ENCODE peak calls at places on chromosomes 7 and 10, in six cellular contexts. One of them, this sample, is unnamed.
A peak's percentile ranks its signal among the peaks of the same experiment; 100 is the strongest.

GRCh38 chr10:12073526-12073925 is 4.8 kb downstream of the DHTKD1 start:
- DNase-seq in esophagus squamous epithelium: no peak
- DNase-seq in right lobe of liver: no peak
- DNase-seq in kidney: no peak
- DNase-seq in mammary epithelial cell: no peak
- DNase-seq in thoracic aorta: no peak
- DNase-seq in this sample: no peak

GRCh38 chr7:47594406-47594805 is 12.5 kb upstream of the TNS3 start:
- DNase-seq in esophagus squamous epithelium: no peak
- DNase-seq in right lobe of liver: no peak
- DNase-seq in kidney: no peak
- DNase-seq in mammary epithelial cell: no peak
- DNase-seq in thoracic aorta: no peak
- DNase-seq in this sample: no peak

GRCh38 chr10:100653957-100654834 is 91.2 kb upstream of the PAX2 start:
- DNase-seq in esophagus squamous epithelium: no peak
- DNase-seq in right lobe of liver: no peak
- DNase-seq in kidney: peak; percentile 88
- DNase-seq in mammary epithelial cell: no peak
- DNase-seq in thoracic aorta: no peak
- DNase-seq in this sample: peak; percentile 7

GRCh38 chr10:105188737-105189463 is 547.8 kb downstream of the SORCS3 start:
- DNase-seq in esophagus squamous epithelium: no peak
- DNase-seq in right lobe of liver: no peak
- DNase-seq in kidney: no peak
- DNase-seq in mammary epithelial cell: peak; percentile 83
- DNase-seq in thoracic aorta: no peak
- DNase-seq in this sample: no peak

GRCh38 chr7:55260671-55261385 is 104.3 kb upstream of the LANCL2 start:
- DNase-seq in esophagus squamous epithelium: no peak
- DNase-seq in right lobe of liver: peak; percentile 23
- DNase-seq in kidney: no peak
- DNase-seq in mammary epithelial cell: no peak
- DNase-seq in thoracic aorta: no peak
- DNase-seq in this sample: no peak

GRCh38 chr7:2068693-2069471 is 163.9 kb downstream of the MAD1L1 start:
- DNase-seq in esophagus squamous epithelium: no peak
- DNase-seq in right lobe of liver: no peak
- DNase-seq in kidney: no peak
- DNase-seq in mammary epithelial cell: no peak
- DNase-seq in thoracic aorta: no peak
- DNase-seq in this sample: no peak

GRCh38 chr7:128734777-128735342 is 4.3 kb upstream of the CALU start:
- DNase-seq in esophagus squamous epithelium: no peak
- DNase-seq in right lobe of liver: no peak
- DNase-seq in kidney: no peak
- DNase-seq in mammary epithelial cell: no peak
- DNase-seq in thoracic aorta: no peak
- DNase-seq in this sample: no peak

GRCh38 chr10:78896169-78896931 is 172.4 kb upstream of the ZMIZ1 start:
- DNase-seq in esophagus squamous epithelium: no peak
- DNase-seq in right lobe of liver: peak; percentile 72
- DNase-seq in kidney: no peak
- DNase-seq in mammary epithelial cell: no peak
- DNase-seq in thoracic aorta: no peak
- DNase-seq in this sample: no peak

GRCh38 chr10:124041684-124042445 is 51.5 kb downstream of the CHST15 start:
- DNase-seq in esophagus squamous epithelium: no peak
- DNase-seq in right lobe of liver: no peak
- DNase-seq in kidney: peak; percentile 49
- DNase-seq in mammary epithelial cell: peak; percentile 50
- DNase-seq in thoracic aorta: no peak
- DNase-seq in this sample: no peak

GRCh38 chr7:128408709-128409434 is 910 bp downstream of the IMPDH1 start:
- DNase-seq in esophagus squamous epithelium: no peak
- DNase-seq in right lobe of liver: no peak
- DNase-seq in kidney: peak; percentile 77
- DNase-seq in mammary epithelial cell: no peak
- DNase-seq in thoracic aorta: no peak
- DNase-seq in this sample: no peak

GRCh38 chr10:100934084-100934659 is 21.4 kb downstream of the SLF2 start:
- DNase-seq in esophagus squamous epithelium: no peak
- DNase-seq in right lobe of liver: no peak
- DNase-seq in kidney: no peak
- DNase-seq in mammary epithelial cell: no peak
- DNase-seq in thoracic aorta: no peak
- DNase-seq in this sample: no peak

GRCh38 chr10:13346280-13346819 is 1.7 kb downstream of the SEPHS1 start:
- DNase-seq in esophagus squamous epithelium: no peak
- DNase-seq in right lobe of liver: no peak
- DNase-seq in kidney: no peak
- DNase-seq in mammary epithelial cell: peak; percentile 49
- DNase-seq in thoracic aorta: no peak
- DNase-seq in this sample: peak; percentile 16

GRCh38 chr7:105673367-105674188 is 92.3 kb upstream of the EFCAB10 start:
- DNase-seq in esophagus squamous epithelium: no peak
- DNase-seq in right lobe of liver: peak; percentile 91
- DNase-seq in kidney: no peak
- DNase-seq in mammary epithelial cell: peak; percentile 37
- DNase-seq in thoracic aorta: no peak
- DNase-seq in this sample: no peak

GRCh38 chr7:91348686-91349085 is 84.5 kb downstream of the FZD1 start:
- DNase-seq in esophagus squamous epithelium: no peak
- DNase-seq in right lobe of liver: no peak
- DNase-seq in kidney: no peak
- DNase-seq in mammary epithelial cell: no peak
- DNase-seq in thoracic aorta: no peak
- DNase-seq in this sample: no peak

GRCh38 chr10:73859441-73860049 is 14.8 kb downstream of the CAMK2G start:
- DNase-seq in esophagus squamous epithelium: no peak
- DNase-seq in right lobe of liver: no peak
- DNase-seq in kidney: no peak
- DNase-seq in mammary epithelial cell: no peak
- DNase-seq in thoracic aorta: no peak
- DNase-seq in this sample: no peak

GRCh38 chr10:11673346-11674330 is 62.2 kb upstream of the USP6NL start:
- DNase-seq in esophagus squamous epithelium: no peak
- DNase-seq in right lobe of liver: no peak
- DNase-seq in kidney: peak; percentile 41
- DNase-seq in mammary epithelial cell: no peak
- DNase-seq in thoracic aorta: no peak
- DNase-seq in this sample: no peak

GRCh38 chr10:121956111-121957061 is 18.6 kb downstream of the NSMCE4A start:
- DNase-seq in esophagus squamous epithelium: no peak
- DNase-seq in right lobe of liver: no peak
- DNase-seq in kidney: no peak
- DNase-seq in mammary epithelial cell: peak; percentile 76
- DNase-seq in thoracic aorta: no peak
- DNase-seq in this sample: no peak

GRCh38 chr7:151940048-151940845 is 16.0 kb upstream of the GALNTL5 start:
- DNase-seq in esophagus squamous epithelium: no peak
- DNase-seq in right lobe of liver: no peak
- DNase-seq in kidney: no peak
- DNase-seq in mammary epithelial cell: peak; percentile 85
- DNase-seq in thoracic aorta: no peak
- DNase-seq in this sample: no peak

GRCh38 chr10:48468866-48469511 is 135.9 kb downstream of the ARHGAP22 start:
- DNase-seq in esophagus squamous epithelium: no peak
- DNase-seq in right lobe of liver: peak; percentile 28
- DNase-seq in kidney: peak; percentile 62
- DNase-seq in mammary epithelial cell: no peak
- DNase-seq in thoracic aorta: no peak
- DNase-seq in this sample: no peak

GRCh38 chr10:13882112-13882711 is 295.4 kb downstream of the PRPF18 start:
- DNase-seq in esophagus squamous epithelium: no peak
- DNase-seq in right lobe of liver: no peak
- DNase-seq in kidney: no peak
- DNase-seq in mammary epithelial cell: peak; percentile 94
- DNase-seq in thoracic aorta: no peak
- DNase-seq in this sample: peak; percentile 69

GRCh38 chr7:1459930-1460756 is 873 bp upstream of the MICALL2 start:
- DNase-seq in esophagus squamous epithelium: no peak
- DNase-seq in right lobe of liver: no peak
- DNase-seq in kidney: no peak
- DNase-seq in mammary epithelial cell: peak; percentile 43
- DNase-seq in thoracic aorta: no peak
- DNase-seq in this sample: peak; percentile 37

GRCh38 chr10:129785536-129785981 is 178.5 kb downstream of the EBF3 start:
- DNase-seq in esophagus squamous epithelium: no peak
- DNase-seq in right lobe of liver: no peak
- DNase-seq in kidney: peak; percentile 59
- DNase-seq in mammary epithelial cell: no peak
- DNase-seq in thoracic aorta: no peak
- DNase-seq in this sample: no peak

GRCh38 chr7:100166966-100167911 is 1.2 kb downstream of the GAL3ST4 start:
- DNase-seq in esophagus squamous epithelium: no peak
- DNase-seq in right lobe of liver: no peak
- DNase-seq in kidney: peak; percentile 30
- DNase-seq in mammary epithelial cell: no peak
- DNase-seq in thoracic aorta: no peak
- DNase-seq in this sample: no peak

GRCh38 chr7:100170111-100170897 is 1.9 kb upstream of the GAL3ST4 start:
- DNase-seq in esophagus squamous epithelium: no peak
- DNase-seq in right lobe of liver: no peak
- DNase-seq in kidney: peak; percentile 55
- DNase-seq in mammary epithelial cell: no peak
- DNase-seq in thoracic aorta: no peak
- DNase-seq in this sample: no peak

GRCh38 chr7:100169147-100169850 is 882 bp upstream of the GAL3ST4 start:
- DNase-seq in esophagus squamous epithelium: no peak
- DNase-seq in right lobe of liver: no peak
- DNase-seq in kidney: peak; percentile 12
- DNase-seq in mammary epithelial cell: no peak
- DNase-seq in thoracic aorta: no peak
- DNase-seq in this sample: no peak

GRCh38 chr7:100166317-100166940 is 2.0 kb downstream of the GAL3ST4 start:
- DNase-seq in esophagus squamous epithelium: no peak
- DNase-seq in right lobe of liver: no peak
- DNase-seq in kidney: peak; percentile 55
- DNase-seq in mammary epithelial cell: no peak
- DNase-seq in thoracic aorta: no peak
- DNase-seq in this sample: no peak

DNA sequence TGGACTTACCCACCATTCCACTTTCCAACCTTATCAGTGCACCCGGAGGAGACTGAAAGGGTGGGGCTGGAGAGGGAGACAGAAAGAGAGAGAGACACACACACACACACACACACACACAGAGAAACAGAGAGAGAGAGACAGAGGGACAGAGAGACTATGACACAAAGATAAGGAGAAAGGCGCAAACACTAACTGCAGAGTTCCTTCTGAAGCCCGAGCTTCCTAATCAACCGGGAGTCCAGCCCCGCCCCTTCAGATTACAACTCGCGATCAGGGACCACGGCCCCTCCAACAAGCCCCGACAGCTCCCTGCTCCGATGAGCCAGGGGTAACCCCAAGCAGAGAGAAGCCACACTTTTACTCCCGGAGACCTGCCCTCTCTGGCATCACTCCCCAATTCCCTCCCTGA is 499 bp downstream of the GAL3ST4 start:
- DNase-seq in esophagus squamous epithelium: no peak
- DNase-seq in right lobe of liver: no peak
- DNase-seq in kidney: no peak
- DNase-seq in mammary epithelial cell: no peak
- DNase-seq in thoracic aorta: no peak
- DNase-seq in this sample: no peak
- H3K27ac ChIP-seq in esophagus squamous epithelium: peak overlapping the region; percentile 88
- H3K27ac ChIP-seq in right lobe of liver: no peak overlapping the region
- H3K27ac ChIP-seq in kidney: no peak overlapping the region
- H3K27ac ChIP-seq in mammary epithelial cell: no peak overlapping the region
- H3K27ac ChIP-seq in thoracic aorta: peak overlapping the region; percentile 64
- H3K27ac ChIP-seq in this sample: peak overlapping the region; percentile 72

GRCh38 chr7:82530361-82530760 is 86.8 kb upstream of the CACNA2D1 start:
- DNase-seq in esophagus squamous epithelium: no peak
- DNase-seq in right lobe of liver: no peak
- DNase-seq in kidney: no peak
- DNase-seq in mammary epithelial cell: no peak
- DNase-seq in thoracic aorta: no peak
- DNase-seq in this sample: no peak

GRCh38 chr7:82534687-82535086 is 91.1 kb upstream of the CACNA2D1 start:
- DNase-seq in esophagus squamous epithelium: no peak
- DNase-seq in right lobe of liver: no peak
- DNase-seq in kidney: no peak
- DNase-seq in mammary epithelial cell: peak; percentile 52
- DNase-seq in thoracic aorta: no peak
- DNase-seq in this sample: no peak

GRCh38 chr7:82527831-82528230 is 84.3 kb upstream of the CACNA2D1 start:
- DNase-seq in esophagus squamous epithelium: no peak
- DNase-seq in right lobe of liver: no peak
- DNase-seq in kidney: no peak
- DNase-seq in mammary epithelial cell: peak; percentile 12
- DNase-seq in thoracic aorta: no peak
- DNase-seq in this sample: no peak

DNA sequence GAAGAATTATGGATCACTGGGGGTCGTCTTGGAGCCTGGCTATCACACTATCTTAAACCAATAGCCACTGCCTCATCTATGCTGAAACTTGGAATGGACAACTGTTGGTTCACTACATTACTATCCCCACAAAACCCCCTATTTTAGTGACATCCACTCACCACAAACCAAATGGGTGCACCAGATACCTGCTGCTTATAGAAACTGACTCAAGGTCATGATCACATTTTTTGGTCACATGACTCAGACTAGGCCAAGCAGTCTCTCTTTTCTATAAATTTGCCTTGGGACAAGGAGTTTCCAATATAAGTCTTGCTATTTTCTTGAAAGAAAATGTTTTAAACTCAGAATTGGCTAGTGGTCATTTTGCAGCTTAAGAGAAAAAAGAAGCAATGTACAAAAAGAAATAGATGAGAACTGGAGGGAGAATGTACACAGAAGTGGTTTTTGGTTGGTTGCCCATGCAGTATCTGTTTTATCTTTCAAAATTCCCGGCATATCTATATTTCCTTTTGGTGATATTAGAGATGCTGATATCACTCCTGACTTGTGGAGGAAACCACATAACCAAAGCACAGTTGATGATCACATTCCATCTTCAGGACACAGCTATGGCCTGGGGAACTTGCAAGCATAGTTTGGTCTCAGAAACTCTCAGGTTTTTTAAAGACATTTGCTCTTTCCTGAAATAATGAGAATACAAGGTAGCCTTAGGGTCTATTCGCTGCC is 85.2 kb upstream of the CACNA2D1 start:
- DNase-seq in esophagus squamous epithelium: no peak
- DNase-seq in right lobe of liver: no peak
- DNase-seq in kidney: no peak
- DNase-seq in mammary epithelial cell: no peak
- DNase-seq in thoracic aorta: no peak
- DNase-seq in this sample: no peak
- H3K27ac ChIP-seq in esophagus squamous epithelium: no peak overlapping the region
- H3K27ac ChIP-seq in right lobe of liver: no peak overlapping the region
- H3K27ac ChIP-seq in kidney: no peak overlapping the region
- H3K27ac ChIP-seq in mammary epithelial cell: no peak overlapping the region
- H3K27ac ChIP-seq in thoracic aorta: no peak overlapping the region
- H3K27ac ChIP-seq in this sample: no peak overlapping the region

GRCh38 chr10:44581996-44582395 is 197.1 kb upstream of the CXCL12 start:
- DNase-seq in esophagus squamous epithelium: no peak
- DNase-seq in right lobe of liver: no peak
- DNase-seq in kidney: no peak
- DNase-seq in mammary epithelial cell: no peak
- DNase-seq in thoracic aorta: no peak
- DNase-seq in this sample: no peak
- H3K27ac ChIP-seq in esophagus squamous epithelium: no peak overlapping the region
- H3K27ac ChIP-seq in right lobe of liver: no peak overlapping the region
- H3K27ac ChIP-seq in kidney: no peak overlapping the region
- H3K27ac ChIP-seq in mammary epithelial cell: no peak overlapping the region
- H3K27ac ChIP-seq in thoracic aorta: peak overlapping the region; percentile 4
- H3K27ac ChIP-seq in this sample: peak overlapping the region; percentile 34

GRCh38 chr7:155652156-155653124 is 8.0 kb downstream of the RBM33 start:
- DNase-seq in esophagus squamous epithelium: no peak
- DNase-seq in right lobe of liver: no peak
- DNase-seq in kidney: no peak
- DNase-seq in mammary epithelial cell: peak; percentile 68
- DNase-seq in thoracic aorta: no peak
- DNase-seq in this sample: no peak
- H3K27ac ChIP-seq in esophagus squamous epithelium: peak overlapping the region; percentile 74
- H3K27ac ChIP-seq in right lobe of liver: peak overlapping the region; percentile 43
- H3K27ac ChIP-seq in kidney: no peak overlapping the region
- H3K27ac ChIP-seq in mammary epithelial cell: peak overlapping the region; percentile 24
- H3K27ac ChIP-seq in thoracic aorta: peak overlapping the region; percentile 20
- H3K27ac ChIP-seq in this sample: no peak overlapping the region

This sample was measured in heart right ventricle.